ENCODE peak calls at places on chromosomes 2 and 18, in four cellular contexts. One of them, this sample, is unnamed.

GRCh38 chr2:100703744-100704143 is 116.2 kb upstream of the NPAS2 start:
- DNase-seq in transverse colon: no peak
- DNase-seq in HL-60: no peak
- DNase-seq in HCT116: no peak
- DNase-seq in this sample: no peak

GRCh38 chr2:100526868-100527267 is 35.9 kb upstream of the PDCL3 start:
- DNase-seq in transverse colon: no peak
- DNase-seq in HL-60: no peak
- DNase-seq in HCT116: no peak
- DNase-seq in this sample: no peak

GRCh38 chr2:231392431-231393148 is 2.9 kb upstream of the B3GNT7 start:
- DNase-seq in transverse colon: no peak
- DNase-seq in HL-60: no peak
- DNase-seq in HCT116: no peak
- DNase-seq in this sample: no peak

GRCh38 chr18:48119204-48119603 is 188.7 kb upstream of the SMAD2 start:
- DNase-seq in transverse colon: no peak
- DNase-seq in HL-60: no peak
- DNase-seq in HCT116: no peak
- DNase-seq in this sample: peak; percentile 62

GRCh38 chr18:47911877-47912276 is 18.6 kb downstream of the SMAD2 start:
- DNase-seq in transverse colon: no peak
- DNase-seq in HL-60: no peak
- DNase-seq in HCT116: no peak
- DNase-seq in this sample: no peak

GRCh38 chr18:11751305-11752115 is 62.4 kb downstream of the GNAL start:
- DNase-seq in transverse colon: no peak
- DNase-seq in HL-60: no peak
- DNase-seq in HCT116: no peak
- DNase-seq in this sample: no peak

GRCh38 chr18:3115430-3116025 is 102.6 kb upstream of the LPIN2 start:
- DNase-seq in transverse colon: no peak
- DNase-seq in HL-60: no peak
- DNase-seq in HCT116: no peak
- DNase-seq in this sample: no peak

GRCh38 chr2:190903693-190904450 is 23.3 kb downstream of the GLS start:
- DNase-seq in transverse colon: no peak
- DNase-seq in HL-60: no peak
- DNase-seq in HCT116: no peak
- DNase-seq in this sample: no peak

GRCh38 chr18:26813043-26813442 is 52.5 kb downstream of the AQP4 start:
- DNase-seq in transverse colon: peak; percentile 37
- DNase-seq in HL-60: no peak
- DNase-seq in HCT116: peak; percentile 44
- DNase-seq in this sample: no peak

GRCh38 chr2:147045113-147045512 is 799.7 kb upstream of the ACVR2A start:
- DNase-seq in transverse colon: peak; percentile 60
- DNase-seq in HL-60: no peak
- DNase-seq in HCT116: peak; percentile 26
- DNase-seq in this sample: peak; percentile 44

GRCh38 chr2:219500135-219500534 is 1.4 kb downstream of the GMPPA start:
- DNase-seq in transverse colon: no peak
- DNase-seq in HL-60: no peak
- DNase-seq in HCT116: no peak
- DNase-seq in this sample: no peak

GRCh38 chr18:66560092-66560491 is 43.8 kb downstream of the CDH19 start:
- DNase-seq in transverse colon: no peak
- DNase-seq in HL-60: no peak
- DNase-seq in HCT116: no peak
- DNase-seq in this sample: no peak

GRCh38 chr2:73284296-73285161 is at the start of gene FBXO41:
- DNase-seq in transverse colon: peak; percentile 57
- DNase-seq in HL-60: peak; percentile 79
- DNase-seq in HCT116: no peak
- DNase-seq in this sample: peak; percentile 91

GRCh38 chr2:40466926-40467325 is 15.0 kb upstream of the SLC8A1 start:
- DNase-seq in transverse colon: no peak
- DNase-seq in HL-60: no peak
- DNase-seq in HCT116: no peak
- DNase-seq in this sample: no peak

GRCh38 chr2:230924470-230925341 is at the start of gene GPR55:
- DNase-seq in transverse colon: peak; percentile 56
- DNase-seq in HL-60: peak; percentile 40
- DNase-seq in HCT116: no peak
- DNase-seq in this sample: no peak

GRCh38 chr2:235029054-235029453 is 77.2 kb downstream of the SH3BP4 start:
- DNase-seq in transverse colon: no peak
- DNase-seq in HL-60: no peak
- DNase-seq in HCT116: no peak
- DNase-seq in this sample: peak; percentile 15

GRCh38 chr2:37588316-37588777 is 83.1 kb downstream of the CDC42EP3 start:
- DNase-seq in transverse colon: no peak
- DNase-seq in HL-60: no peak
- DNase-seq in HCT116: peak; percentile 79
- DNase-seq in this sample: no peak

GRCh38 chr2:195657634-195658540 is 861 bp downstream of the SLC39A10 start:
- DNase-seq in transverse colon: peak; percentile 73
- DNase-seq in HL-60: peak; percentile 51
- DNase-seq in HCT116: no peak
- DNase-seq in this sample: peak; percentile 89

GRCh38 chr18:69400253-69400975 is at the start of gene DOK6:
- DNase-seq in transverse colon: no peak
- DNase-seq in HL-60: no peak
- DNase-seq in HCT116: no peak
- DNase-seq in this sample: peak; percentile 28

GRCh38 chr2:43101751-43102150 is 124.7 kb downstream of the ZFP36L2 start:
- DNase-seq in transverse colon: no peak
- DNase-seq in HL-60: no peak
- DNase-seq in HCT116: no peak
- DNase-seq in this sample: no peak

GRCh38 chr18:31657823-31658669 is 26.3 kb downstream of the B4GALT6 start:
- DNase-seq in transverse colon: no peak
- DNase-seq in HL-60: no peak
- DNase-seq in HCT116: no peak
- DNase-seq in this sample: no peak

GRCh38 chr2:234770081-234770506 is 181.7 kb upstream of the SH3BP4 start:
- DNase-seq in transverse colon: no peak
- DNase-seq in HL-60: no peak
- DNase-seq in HCT116: no peak
- DNase-seq in this sample: no peak

GRCh38 chr2:59584958-59585357 is 968.5 kb downstream of the BCL11A start:
- DNase-seq in transverse colon: peak; percentile 8
- DNase-seq in HL-60: no peak
- DNase-seq in HCT116: no peak
- DNase-seq in this sample: no peak

DNA sequence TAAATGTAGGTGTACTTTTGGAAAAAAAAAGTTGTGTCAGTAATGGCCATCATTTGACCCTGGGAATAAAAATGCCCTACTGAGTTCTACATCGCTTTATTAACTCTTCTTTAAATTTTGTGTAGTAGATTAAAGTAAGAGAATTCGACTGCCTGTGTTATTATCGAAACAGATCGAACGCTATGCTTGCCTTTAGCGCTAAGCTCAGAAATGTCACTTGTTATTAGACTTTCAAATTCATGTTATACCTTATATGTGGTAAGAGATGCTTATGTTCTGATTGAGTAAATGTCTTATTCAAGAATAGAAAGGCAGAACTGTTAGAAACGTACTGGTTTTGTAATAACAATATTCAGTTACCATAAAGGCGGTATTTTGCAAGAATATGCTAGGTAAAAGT is 1.4 kb downstream of the UGP2 start:
- DNase-seq in transverse colon: no peak
- DNase-seq in HL-60: no peak
- DNase-seq in HCT116: no peak
- DNase-seq in this sample: no peak
- TF ChIP-seq POLR2AphosphoS5 in transverse colon: no peak
- TF ChIP-seq POLR2AphosphoS5 in HL-60: no peak
- TF ChIP-seq POLR2AphosphoS5 in HCT116: no peak
- TF ChIP-seq POLR2AphosphoS5 in this sample: no peak

DNA sequence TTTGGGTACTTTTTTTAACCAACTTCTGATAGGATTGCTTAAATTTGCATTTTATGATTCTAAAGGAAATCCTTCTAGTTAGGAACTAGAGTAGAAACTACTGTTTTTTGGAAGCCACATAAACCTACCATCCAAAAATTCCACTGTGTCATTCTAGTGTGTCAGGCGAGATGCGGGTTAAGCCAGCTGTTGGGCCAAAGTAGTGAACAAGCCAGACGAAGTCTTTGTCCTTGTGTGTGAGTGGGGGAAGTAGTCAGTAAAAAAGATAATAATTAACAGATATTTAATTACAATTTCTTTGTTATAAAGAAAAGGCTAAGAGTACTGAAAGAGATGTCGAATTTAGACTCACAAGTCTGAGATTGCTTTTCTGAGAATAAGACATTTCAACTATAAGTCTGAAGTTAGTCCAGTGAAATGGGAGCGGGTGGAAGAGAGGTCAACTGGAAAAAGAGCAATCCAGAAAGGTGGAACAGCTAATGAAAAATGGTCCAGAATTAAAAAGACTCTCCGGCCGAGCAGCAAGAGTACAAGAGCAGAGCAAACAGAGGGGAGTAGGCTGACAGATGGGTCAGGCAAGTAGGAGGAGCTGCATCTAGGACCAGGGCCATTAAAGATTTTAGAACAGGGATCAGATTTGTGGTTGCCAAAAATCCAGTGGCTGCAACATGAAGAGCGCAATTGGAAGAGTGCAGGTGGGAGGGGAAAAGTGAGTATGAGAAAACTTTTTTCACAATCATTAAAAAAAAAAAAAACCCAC is 1.5 kb downstream of the EPB41L5 start:
- DNase-seq in transverse colon: no peak
- DNase-seq in HL-60: no peak
- DNase-seq in HCT116: no peak
- DNase-seq in this sample: no peak
- H3K4me3 ChIP-seq in transverse colon: peak overlapping the region; percentile 94
- H3K4me3 ChIP-seq in HL-60: no peak overlapping the region
- H3K4me3 ChIP-seq in HCT116: peak overlapping the region; percentile 77
- H3K4me3 ChIP-seq in this sample: peak overlapping the region; percentile 86

GRCh38 chr2:46160326-46160725 is 136.9 kb upstream of the EPAS1 start:
- DNase-seq in transverse colon: no peak
- DNase-seq in HL-60: no peak
- DNase-seq in HCT116: no peak
- DNase-seq in this sample: no peak

GRCh38 chr2:46162329-46162870 is 134.8 kb upstream of the EPAS1 start:
- DNase-seq in transverse colon: no peak
- DNase-seq in HL-60: peak; percentile 80
- DNase-seq in HCT116: no peak
- DNase-seq in this sample: no peak

GRCh38 chr2:46161329-46161728 is 135.9 kb upstream of the EPAS1 start:
- DNase-seq in transverse colon: no peak
- DNase-seq in HL-60: no peak
- DNase-seq in HCT116: no peak
- DNase-seq in this sample: no peak

GRCh38 chr2:46163031-46163430 is 134.2 kb upstream of the EPAS1 start:
- DNase-seq in transverse colon: no peak
- DNase-seq in HL-60: peak; percentile 79
- DNase-seq in HCT116: no peak
- DNase-seq in this sample: no peak

GRCh38 chr2:46161921-46162320 is 135.3 kb upstream of the EPAS1 start:
- DNase-seq in transverse colon: no peak
- DNase-seq in HL-60: no peak
- DNase-seq in HCT116: no peak
- DNase-seq in this sample: no peak
- H3K27ac ChIP-seq in transverse colon: peak overlapping the region; percentile 21
- H3K27ac ChIP-seq in HL-60: no peak overlapping the region
- H3K27ac ChIP-seq in HCT116: no peak overlapping the region
- H3K27ac ChIP-seq in this sample: peak overlapping the region; percentile 5

GRCh38 chr2:157442136-157442535 is 1.8 kb downstream of the CYTIP start:
- DNase-seq in transverse colon: no peak
- DNase-seq in HL-60: no peak
- DNase-seq in HCT116: no peak
- DNase-seq in this sample: no peak

GRCh38 chr2:157441072-157441454 is 2.8 kb downstream of the CYTIP start:
- DNase-seq in transverse colon: peak; percentile 32
- DNase-seq in HL-60: no peak
- DNase-seq in HCT116: no peak
- DNase-seq in this sample: peak; percentile 41

GRCh38 chr2:157439792-157440186 is 4.1 kb downstream of the CYTIP start:
- DNase-seq in transverse colon: peak; percentile 35
- DNase-seq in HL-60: no peak
- DNase-seq in HCT116: no peak
- DNase-seq in this sample: no peak

GRCh38 chr2:157438907-157439791 is 4.7 kb downstream of the CYTIP start:
- DNase-seq in transverse colon: no peak
- DNase-seq in HL-60: no peak
- DNase-seq in HCT116: no peak
- DNase-seq in this sample: no peak

DNA sequence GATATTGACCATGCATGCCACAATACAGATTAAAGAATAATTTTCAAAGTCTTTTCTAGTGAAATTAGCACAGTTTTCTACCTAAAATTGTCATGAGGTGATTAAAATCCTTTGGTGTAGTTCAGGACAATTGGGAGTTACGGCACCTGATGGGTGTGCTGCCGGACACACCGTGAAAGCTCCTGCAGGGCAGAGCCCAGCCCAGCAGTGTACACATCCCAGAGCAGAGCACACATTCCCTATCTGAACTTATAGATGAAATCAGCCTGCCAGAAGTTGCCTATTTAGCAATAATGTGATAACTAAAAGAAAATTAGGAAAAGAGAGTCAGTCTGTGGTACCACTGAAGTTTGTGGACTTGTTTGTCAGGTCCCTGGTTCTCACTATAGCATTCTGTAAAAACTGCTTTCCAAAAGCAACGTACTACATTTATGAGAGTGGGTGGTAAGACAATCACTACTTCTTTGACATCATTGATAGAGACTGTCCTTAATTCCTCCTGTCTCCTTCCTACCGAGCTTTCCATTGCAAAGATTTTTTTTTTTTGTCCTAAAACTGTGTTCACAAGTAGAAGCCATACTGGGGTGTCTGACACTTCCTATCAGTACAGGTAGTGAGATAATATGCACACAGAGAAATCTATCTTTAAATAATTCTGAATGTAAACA is 3.4 kb downstream of the CYTIP start:
- DNase-seq in transverse colon: peak; percentile 37
- DNase-seq in HL-60: no peak
- DNase-seq in HCT116: no peak
- DNase-seq in this sample: no peak
- TF ChIP-seq POLR2AphosphoS5 in transverse colon: no peak
- TF ChIP-seq POLR2AphosphoS5 in HL-60: no peak
- TF ChIP-seq POLR2AphosphoS5 in HCT116: no peak
- TF ChIP-seq POLR2AphosphoS5 in this sample: no peak

GRCh38 chr2:181894381-181894780 is 2.9 kb downstream of the ITPRID2 start:
- DNase-seq in transverse colon: no peak
- DNase-seq in HL-60: no peak
- DNase-seq in HCT116: no peak
- DNase-seq in this sample: no peak
- H3K4me3 ChIP-seq in transverse colon: peak overlapping the region; percentile 78
- H3K4me3 ChIP-seq in HL-60: no peak overlapping the region
- H3K4me3 ChIP-seq in HCT116: peak overlapping the region; percentile 81
- H3K4me3 ChIP-seq in this sample: peak overlapping the region; percentile 74

GRCh38 chr2:33094303-33094702 is 147.6 kb downstream of the LTBP1 start:
- DNase-seq in transverse colon: no peak
- DNase-seq in HL-60: no peak
- DNase-seq in HCT116: no peak
- DNase-seq in this sample: no peak
- H3K27ac ChIP-seq in transverse colon: no peak overlapping the region
- H3K27ac ChIP-seq in HL-60: no peak overlapping the region
- H3K27ac ChIP-seq in HCT116: no peak overlapping the region
- H3K27ac ChIP-seq in this sample: no peak overlapping the region

This sample was measured in upper lobe of left lung.